ENCODE peak calls at places on chromosomes 3 and 15, in six cellular contexts. Q, Z, E, J, S and C are unnamed samples.

GRCh38 chr3:164918915-164919314 is 159.4 kb downstream of the SI start:
- DNase-seq in Q (no peak), S (no peak), E (no peak), J (no peak), Z (no peak), C (no peak)

GRCh38 chr15:91940466-91941381 is 87.2 kb downstream of the SLCO3A1 start:
- DNase-seq in Z (no peak), J (no peak), Q (no peak), S (no peak), E (no peak), C (no peak)

GRCh38 chr15:82262422-82263026 is at the start of the genes EFL1 and SAXO2:
- DNase-seq in J (peak; percentile 98), Q (peak; percentile 87), E (peak; percentile 76), S (peak; percentile 85), Z (peak; percentile 96), C (peak; percentile 83)

GRCh38 chr15:91496754-91497691 is 356.5 kb upstream of the SLCO3A1 start:
- DNase-seq in Q (no peak), S (no peak), J (no peak), E (no peak), Z (no peak), C (no peak)

GRCh38 chr3:141262306-141262705 is 30.7 kb downstream of the PXYLP1 start:
- DNase-seq in S (no peak), J (no peak), Z (no peak), E (peak; percentile 85), Q (no peak), C (peak; percentile 5)

GRCh38 chr3:72679540-72680198 is 168.6 kb downstream of the SHQ1 start:
- DNase-seq in Q (no peak), S (no peak), E (peak; percentile 79), Z (peak; percentile 70), J (no peak), C (peak; percentile 76)

GRCh38 chr3:177410734-177411133 is 213.5 kb upstream of the TBL1XR1 start:
- DNase-seq in S (no peak), J (no peak), E (no peak), Z (peak; percentile 68), Q (no peak), C (no peak)

GRCh38 chr15:70892912-70893560 is 410 bp downstream of the LRRC49 start:
- DNase-seq in Q (no peak), E (peak; percentile 41), Z (peak; percentile 33), S (no peak), J (peak; percentile 58), C (no peak)

GRCh38 chr15:63083046-63083445 is 38.6 kb upstream of the LACTB start:
- DNase-seq in E (no peak), S (no peak), Z (no peak), Q (no peak), J (no peak), C (no peak)

GRCh38 chr3:198079771-198080520 is 119.9 kb downstream of the LMLN start:
- DNase-seq in Z (peak; percentile 64), S (no peak), Q (no peak), E (peak; percentile 6), J (no peak), C (no peak)

GRCh38 chr3:152330565-152330964 is 61.8 kb downstream of the MBNL1 start:
- DNase-seq in Q (no peak), J (no peak), E (no peak), Z (no peak), S (no peak), C (no peak)

GRCh38 chr3:163785693-163786092 is 1292.6 kb downstream of the SI start:
- DNase-seq in S (peak; percentile 14), Z (peak; percentile 54), J (no peak), E (no peak), Q (no peak), C (no peak)

GRCh38 chr15:90209591-90209990 is 8.5 kb downstream of the SEMA4B start:
- DNase-seq in Q (no peak), E (no peak), S (no peak), Z (no peak), J (no peak), C (no peak)

GRCh38 chr3:23094890-23095462 is 108.2 kb upstream of the UBE2E2 start:
- DNase-seq in J (no peak), E (peak; percentile 77), Z (no peak), S (no peak), Q (no peak), C (no peak)

DNA sequence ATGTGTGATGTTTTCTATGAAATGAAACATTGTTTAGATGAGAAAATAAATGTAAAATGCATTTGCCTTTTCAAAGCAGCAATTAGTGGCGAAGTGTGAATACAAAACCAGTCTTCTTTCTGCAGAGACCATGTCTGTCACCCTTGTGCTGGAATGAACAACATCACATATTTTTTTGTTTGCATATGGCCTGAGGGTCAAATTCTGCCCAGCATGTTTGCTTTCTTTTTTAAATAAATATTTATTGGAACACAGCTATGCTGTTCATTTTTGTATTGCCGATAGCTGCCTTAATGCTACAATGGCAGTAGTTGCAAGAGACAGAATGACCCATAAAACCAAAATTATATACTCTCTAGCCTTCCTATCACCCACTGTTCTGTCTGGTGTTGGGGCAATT is 75.3 kb upstream of the SNRPN start:
- DNase-seq in S (no peak), J (no peak), Q (no peak), E (no peak), Z (no peak), C (no peak)
- H3K9me3 ChIP-seq in S (peaks cover 10% of the 10 kb centered on the region), J (peaks cover 43% of the 10 kb centered on the region), Q (no peaks in the 10 kb centered on the region), E (no peaks in the 10 kb centered on the region), Z (no peaks in the 10 kb centered on the region), C (no peaks in the 10 kb centered on the region)

GRCh38 chr15:57685719-57686118 is 20.8 kb upstream of the POLR2M start:
- DNase-seq in Z (no peak), Q (no peak), E (no peak), S (no peak), J (no peak), C (no peak)

GRCh38 chr15:57683481-57683880 is 23.0 kb upstream of the POLR2M start:
- DNase-seq in Z (no peak), E (no peak), J (no peak), S (no peak), Q (no peak), C (no peak)

GRCh38 chr15:57686657-57687056 is 19.9 kb upstream of the POLR2M start:
- DNase-seq in S (no peak), Z (no peak), E (no peak), Q (no peak), J (no peak), C (no peak)

GRCh38 chr15:57684491-57685184 is 21.9 kb upstream of the POLR2M start:
- DNase-seq in S (no peak), E (no peak), Q (no peak), Z (no peak), J (no peak), C (no peak)

GRCh38 chr15:57685316-57685715 is 21.2 kb upstream of the POLR2M start:
- DNase-seq in J (no peak), Z (no peak), Q (no peak), E (no peak), S (no peak), C (no peak)
- H3K4me1 ChIP-seq in J (no peaks in the 10 kb centered on the region), Z (peaks cover 10% of the 10 kb centered on the region), Q (peaks cover 4% of the 10 kb centered on the region), E (no peaks in the 10 kb centered on the region), S (no peaks in the 10 kb centered on the region), C (no peaks in the 10 kb centered on the region)

GRCh38 chr3:170467560-170467959 is 48.9 kb downstream of the CLDN11 start:
- DNase-seq in J (no peak), Z (no peak), Q (no peak), E (no peak), S (no peak), C (no peak)
- H3K27me3 ChIP-seq in J (no peaks in the 10 kb centered on the region), Z (no peaks in the 10 kb centered on the region), Q (no peaks in the 10 kb centered on the region), E (no peaks in the 10 kb centered on the region), S (no peaks in the 10 kb centered on the region), C (no peaks in the 10 kb centered on the region)

GRCh38 chr3:173199568-173199967 is 58.5 kb upstream of the SPATA16 start:
- DNase-seq in S (no peak), E (no peak), J (no peak), Z (no peak), Q (no peak), C (no peak)
- H3K9me3 ChIP-seq in S (peaks cover 15% of the 10 kb centered on the region), E (peaks cover 4% of the 10 kb centered on the region), J (peaks cover 30% of the 10 kb centered on the region), Z (no peaks in the 10 kb centered on the region), Q (no peaks in the 10 kb centered on the region), C (no peaks in the 10 kb centered on the region)

DNA sequence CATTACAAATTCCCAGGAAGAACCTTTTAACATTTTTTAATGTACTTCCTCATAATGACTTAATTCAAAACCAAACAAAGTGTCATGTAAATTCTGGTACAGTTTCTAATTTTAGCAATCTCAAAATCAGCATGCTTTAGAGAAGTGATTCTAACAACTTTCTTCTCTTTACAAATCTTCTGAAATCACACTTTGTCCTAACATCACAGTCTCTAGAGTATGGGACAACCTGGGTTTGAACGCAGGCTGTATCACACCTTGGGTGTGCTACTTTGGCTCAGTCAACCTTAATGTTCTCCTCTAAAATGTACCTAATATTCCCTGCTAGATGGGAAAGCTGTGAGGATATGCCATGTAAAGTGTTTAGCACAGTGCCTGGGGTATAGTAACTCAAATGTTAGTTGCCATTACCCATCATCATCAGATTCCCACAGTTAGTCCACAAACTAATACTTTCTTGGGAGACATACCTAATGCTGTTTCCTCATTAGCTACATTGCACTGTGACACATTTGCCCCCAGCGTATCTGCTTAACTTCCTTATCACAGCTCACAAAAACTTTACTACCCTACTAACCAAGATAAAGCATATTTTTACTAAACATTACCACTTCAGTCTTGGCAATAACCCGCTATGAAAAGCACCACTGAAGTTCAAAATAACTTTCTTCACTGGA is 3.1 kb downstream of the TSPAN3 start:
- DNase-seq in Z (no peak), S (no peak), J (no peak), Q (no peak), E (no peak), C (no peak)
- H3K4me1 ChIP-seq in Z (peaks cover 20% of the 10 kb centered on the region), S (peaks cover 5% of the 10 kb centered on the region), J (peaks cover 66% of the 10 kb centered on the region), Q (peaks cover 53% of the 10 kb centered on the region), E (peaks cover 25% of the 10 kb centered on the region), C (peaks cover 45% of the 10 kb centered on the region)

GRCh38 chr3:113532698-113533533 is 561 bp downstream of the SIDT1 start:
- DNase-seq in S (peak; percentile 39), Z (peak; percentile 31), Q (no peak), J (peak; percentile 87), E (no peak), C (no peak)
- H3K27me3 ChIP-seq in S (peaks cover 50% of the 10 kb centered on the region), Z (no peaks in the 10 kb centered on the region), Q (peaks cover 54% of the 10 kb centered on the region), J (no peaks in the 10 kb centered on the region), E (peaks cover 60% of the 10 kb centered on the region), C (peaks cover 51% of the 10 kb centered on the region)

GRCh38 chr15:25092661-25093060 is 137.9 kb downstream of the SNRPN start:
- DNase-seq in Z (no peak), J (no peak), Q (no peak), S (no peak), E (peak; percentile 67), C (no peak)

GRCh38 chr15:25094519-25094918 is 139.7 kb downstream of the SNRPN start:
- DNase-seq in J (peak; percentile 45), Q (no peak), Z (no peak), E (no peak), S (no peak), C (peak; percentile 25)

GRCh38 chr15:25093455-25094029 is 138.8 kb downstream of the SNRPN start:
- DNase-seq in J (no peak), S (no peak), E (no peak), Q (no peak), Z (no peak), C (peak; percentile 12)

GRCh38 chr15:25095179-25095578 is 140.4 kb downstream of the SNRPN start:
- DNase-seq in S (no peak), J (no peak), E (no peak), Q (no peak), Z (no peak), C (no peak)

GRCh38 chr15:25094066-25094465 is 139.3 kb downstream of the SNRPN start:
- DNase-seq in Q (no peak), J (no peak), S (no peak), E (no peak), Z (no peak), C (no peak)
- H3K9me3 ChIP-seq in Q (peaks cover 7% of the 10 kb centered on the region), J (peaks cover 100% of the 10 kb centered on the region), S (peaks cover 58% of the 10 kb centered on the region), E (peaks cover 13% of the 10 kb centered on the region), Z (no peaks in the 10 kb centered on the region), C (peaks cover 6% of the 10 kb centered on the region)